ENCODE peak calls at places on chromosomes 4 and X, in nine cellular contexts. One of them, this sample, is unnamed.

GRCh38 chrX:135484636-135485289 is 35.7 kb upstream of the INTS6L start:
- DNase-seq in fibroblast of pulmonary artery: peak; percentile 68
- DNase-seq in globus pallidus: peak; percentile 14
- DNase-seq in T-helper 1 cell: no peak
- DNase-seq in EL: peak; percentile 24
- DNase-seq in AG04449: peak; percentile 3
- DNase-seq in activated CD4-positive, alpha-beta T cell treated with anti-CD3 and anti-CD28 coated beads for 4 hours: peak; percentile 6
- DNase-seq in non-pigmented ciliary epithelial cell: peak; percentile 24
- DNase-seq in activated CD4-positive, alpha-beta memory T cell treated with anti-CD3 and anti-CD28 coated beads, Interleukin-2, amount 10 ng/mL, durations not matched to agents 7 days and 5 days: no peak
- DNase-seq in this sample: peak; percentile 24

GRCh38 chrX:110938977-110939732 is 143.5 kb upstream of the CHRDL1 start:
- DNase-seq in fibroblast of pulmonary artery: no peak
- DNase-seq in globus pallidus: no peak
- DNase-seq in T-helper 1 cell: no peak
- DNase-seq in EL: no peak
- DNase-seq in AG04449: no peak
- DNase-seq in activated CD4-positive, alpha-beta T cell treated with anti-CD3 and anti-CD28 coated beads for 4 hours: no peak
- DNase-seq in non-pigmented ciliary epithelial cell: no peak
- DNase-seq in activated CD4-positive, alpha-beta memory T cell treated with anti-CD3 and anti-CD28 coated beads, Interleukin-2, amount 10 ng/mL, durations not matched to agents 7 days and 5 days: no peak
- DNase-seq in this sample: peak; percentile 23

GRCh38 chr4:89838005-89838404 is 1.0 kb upstream of the SNCA start:
- DNase-seq in fibroblast of pulmonary artery: peak; percentile 29
- DNase-seq in globus pallidus: peak; percentile 41
- DNase-seq in T-helper 1 cell: no peak
- DNase-seq in EL: no peak
- DNase-seq in AG04449: no peak
- DNase-seq in activated CD4-positive, alpha-beta T cell treated with anti-CD3 and anti-CD28 coated beads for 4 hours: no peak
- DNase-seq in non-pigmented ciliary epithelial cell: no peak
- DNase-seq in activated CD4-positive, alpha-beta memory T cell treated with anti-CD3 and anti-CD28 coated beads, Interleukin-2, amount 10 ng/mL, durations not matched to agents 7 days and 5 days: no peak
- DNase-seq in this sample: no peak

GRCh38 chr4:16897991-16898827 is at the start of gene LDB2:
- DNase-seq in fibroblast of pulmonary artery: peak; percentile 86
- DNase-seq in globus pallidus: peak; percentile 52
- DNase-seq in T-helper 1 cell: no peak
- DNase-seq in EL: peak; percentile 82
- DNase-seq in AG04449: peak; percentile 58
- DNase-seq in activated CD4-positive, alpha-beta T cell treated with anti-CD3 and anti-CD28 coated beads for 4 hours: no peak
- DNase-seq in non-pigmented ciliary epithelial cell: no peak
- DNase-seq in activated CD4-positive, alpha-beta memory T cell treated with anti-CD3 and anti-CD28 coated beads, Interleukin-2, amount 10 ng/mL, durations not matched to agents 7 days and 5 days: no peak
- DNase-seq in this sample: peak; percentile 60

GRCh38 chr4:147409350-147409749 is 71.5 kb upstream of the EDNRA start:
- DNase-seq in fibroblast of pulmonary artery: peak; percentile 70
- DNase-seq in globus pallidus: no peak
- DNase-seq in T-helper 1 cell: no peak
- DNase-seq in EL: no peak
- DNase-seq in AG04449: no peak
- DNase-seq in activated CD4-positive, alpha-beta T cell treated with anti-CD3 and anti-CD28 coated beads for 4 hours: no peak
- DNase-seq in non-pigmented ciliary epithelial cell: no peak
- DNase-seq in activated CD4-positive, alpha-beta memory T cell treated with anti-CD3 and anti-CD28 coated beads, Interleukin-2, amount 10 ng/mL, durations not matched to agents 7 days and 5 days: no peak
- DNase-seq in this sample: no peak

GRCh38 chr4:8871417-8872401 is at the start of gene HMX1:
- DNase-seq in fibroblast of pulmonary artery: no peak
- DNase-seq in globus pallidus: peak; percentile 72
- DNase-seq in T-helper 1 cell: no peak
- DNase-seq in EL: no peak
- DNase-seq in AG04449: no peak
- DNase-seq in activated CD4-positive, alpha-beta T cell treated with anti-CD3 and anti-CD28 coated beads for 4 hours: no peak
- DNase-seq in non-pigmented ciliary epithelial cell: no peak
- DNase-seq in activated CD4-positive, alpha-beta memory T cell treated with anti-CD3 and anti-CD28 coated beads, Interleukin-2, amount 10 ng/mL, durations not matched to agents 7 days and 5 days: no peak
- DNase-seq in this sample: no peak

GRCh38 chrX:63128509-63128908 is 222.6 kb downstream of the SPIN4 start:
- DNase-seq in fibroblast of pulmonary artery: peak; percentile 4
- DNase-seq in globus pallidus: peak; percentile 2
- DNase-seq in T-helper 1 cell: no peak
- DNase-seq in EL: peak; percentile 3
- DNase-seq in AG04449: no peak
- DNase-seq in activated CD4-positive, alpha-beta T cell treated with anti-CD3 and anti-CD28 coated beads for 4 hours: no peak
- DNase-seq in non-pigmented ciliary epithelial cell: peak; percentile 1
- DNase-seq in activated CD4-positive, alpha-beta memory T cell treated with anti-CD3 and anti-CD28 coated beads, Interleukin-2, amount 10 ng/mL, durations not matched to agents 7 days and 5 days: no peak
- DNase-seq in this sample: peak; percentile 0

GRCh38 chr4:182752158-182752910 is 164.9 kb downstream of the DCTD start:
- DNase-seq in fibroblast of pulmonary artery: peak; percentile 87
- DNase-seq in globus pallidus: no peak
- DNase-seq in T-helper 1 cell: no peak
- DNase-seq in EL: peak; percentile 78
- DNase-seq in AG04449: peak; percentile 69
- DNase-seq in activated CD4-positive, alpha-beta T cell treated with anti-CD3 and anti-CD28 coated beads for 4 hours: no peak
- DNase-seq in non-pigmented ciliary epithelial cell: peak; percentile 65
- DNase-seq in activated CD4-positive, alpha-beta memory T cell treated with anti-CD3 and anti-CD28 coated beads, Interleukin-2, amount 10 ng/mL, durations not matched to agents 7 days and 5 days: no peak
- DNase-seq in this sample: peak; percentile 80

GRCh38 chr4:41142946-41143720 is 71.2 kb downstream of the APBB2 start:
- DNase-seq in fibroblast of pulmonary artery: peak; percentile 96
- DNase-seq in globus pallidus: no peak
- DNase-seq in T-helper 1 cell: no peak
- DNase-seq in EL: peak; percentile 96
- DNase-seq in AG04449: peak; percentile 85
- DNase-seq in activated CD4-positive, alpha-beta T cell treated with anti-CD3 and anti-CD28 coated beads for 4 hours: no peak
- DNase-seq in non-pigmented ciliary epithelial cell: peak; percentile 90
- DNase-seq in activated CD4-positive, alpha-beta memory T cell treated with anti-CD3 and anti-CD28 coated beads, Interleukin-2, amount 10 ng/mL, durations not matched to agents 7 days and 5 days: no peak
- DNase-seq in this sample: peak; percentile 71

GRCh38 chrX:34656467-34656841 is 631 bp downstream of the TMEM47 start:
- DNase-seq in fibroblast of pulmonary artery: no peak
- DNase-seq in globus pallidus: no peak
- DNase-seq in T-helper 1 cell: no peak
- DNase-seq in EL: peak; percentile 8
- DNase-seq in AG04449: no peak
- DNase-seq in activated CD4-positive, alpha-beta T cell treated with anti-CD3 and anti-CD28 coated beads for 4 hours: no peak
- DNase-seq in non-pigmented ciliary epithelial cell: no peak
- DNase-seq in activated CD4-positive, alpha-beta memory T cell treated with anti-CD3 and anti-CD28 coated beads, Interleukin-2, amount 10 ng/mL, durations not matched to agents 7 days and 5 days: no peak
- DNase-seq in this sample: no peak

GRCh38 chr4:90120037-90120436 is 7.2 kb upstream of the CCSER1 start:
- DNase-seq in fibroblast of pulmonary artery: no peak
- DNase-seq in globus pallidus: peak; percentile 7
- DNase-seq in T-helper 1 cell: no peak
- DNase-seq in EL: no peak
- DNase-seq in AG04449: no peak
- DNase-seq in activated CD4-positive, alpha-beta T cell treated with anti-CD3 and anti-CD28 coated beads for 4 hours: no peak
- DNase-seq in non-pigmented ciliary epithelial cell: no peak
- DNase-seq in activated CD4-positive, alpha-beta memory T cell treated with anti-CD3 and anti-CD28 coated beads, Interleukin-2, amount 10 ng/mL, durations not matched to agents 7 days and 5 days: no peak
- DNase-seq in this sample: no peak

GRCh38 chrX:130024127-130024526 is 41.7 kb downstream of the BCORL1 start:
- DNase-seq in fibroblast of pulmonary artery: peak; percentile 70
- DNase-seq in globus pallidus: peak; percentile 17
- DNase-seq in T-helper 1 cell: peak; percentile 67
- DNase-seq in EL: peak; percentile 45
- DNase-seq in AG04449: no peak
- DNase-seq in activated CD4-positive, alpha-beta T cell treated with anti-CD3 and anti-CD28 coated beads for 4 hours: peak; percentile 69
- DNase-seq in non-pigmented ciliary epithelial cell: peak; percentile 2
- DNase-seq in activated CD4-positive, alpha-beta memory T cell treated with anti-CD3 and anti-CD28 coated beads, Interleukin-2, amount 10 ng/mL, durations not matched to agents 7 days and 5 days: peak; percentile 88
- DNase-seq in this sample: peak; percentile 50

This sample was measured in HT1080.